ENCODE peak calls at places on chromosomes 5 and 9, in eight cellular contexts. D is kidney, E is endodermal cell, V is breast epithelium, H is RWPE1, Y is heart left ventricle, G is kidney epithelial cell, M is Caco-2. P is an unnamed sample.
A peak's percentile ranks its signal among the peaks of the same experiment; 100 is the strongest.

GRCh38 chr5:180703912-180704311 is 35.9 kb downstream of the OR2Y1 start:
- DNase-seq in V (no peak), M (no peak), D (no peak), E (peak; percentile 63), H (no peak), Y (no peak), G (no peak), P (no peak)

GRCh38 chr9:129570450-129571297 is 50.2 kb downstream of the C9orf50 start:
- DNase-seq in H (peak; percentile 75), D (peak; percentile 85), G (no peak), V (no peak), Y (peak; percentile 57), M (peak; percentile 74), E (peak; percentile 75), P (no peak)

GRCh38 chr5:122649080-122649479 is 125.8 kb upstream of the SNX2 start:
- DNase-seq in H (no peak), G (no peak), M (no peak), Y (no peak), V (no peak), E (no peak), D (no peak), P (no peak)

GRCh38 chr5:155728857-155729683 is 597.9 kb upstream of the SGCD start:
- DNase-seq in Y (peak; percentile 71), H (no peak), E (peak; percentile 75), V (no peak), D (peak; percentile 47), G (no peak), M (no peak), P (no peak)

GRCh38 chr5:98940586-98940985 is 11.8 kb upstream of the CHD1 start:
- DNase-seq in G (no peak), V (no peak), Y (no peak), H (no peak), D (no peak), E (no peak), M (no peak), P (no peak)

GRCh38 chr5:117376748-117377147 is 802.1 kb upstream of the SEMA6A start:
- DNase-seq in D (no peak), H (no peak), G (no peak), E (no peak), M (no peak), Y (no peak), V (no peak), P (no peak)

GRCh38 chr5:142725231-142726187 is 39.6 kb upstream of the FGF1 start:
- DNase-seq in E (peak; percentile 24), M (no peak), V (no peak), H (no peak), Y (no peak), D (no peak), G (no peak), P (no peak)

GRCh38 chr5:43049216-43049615 is 9.1 kb upstream of the ANXA2R start:
- DNase-seq in Y (no peak), G (no peak), M (no peak), V (no peak), E (no peak), H (no peak), D (no peak), P (no peak)

GRCh38 chr9:84750152-84750865 is 80.8 kb downstream of the NTRK2 start:
- DNase-seq in G (no peak), D (no peak), V (no peak), M (no peak), H (no peak), E (no peak), Y (no peak), P (no peak)

GRCh38 chr5:80069918-80070318 is 34.8 kb downstream of the THBS4 start:
- DNase-seq in E (no peak), M (no peak), G (no peak), D (no peak), V (no peak), H (no peak), Y (peak; percentile 57), P (no peak)

GRCh38 chr5:154779105-154779504 is 23.9 kb downstream of the LARP1 start:
- DNase-seq in D (no peak), H (peak; percentile 89), V (no peak), M (no peak), G (peak; percentile 79), E (no peak), Y (no peak), P (no peak)

GRCh38 chr5:65391591-65391990 is 90.1 kb downstream of the ADAMTS6 start:
- DNase-seq in H (no peak), D (no peak), E (no peak), Y (no peak), M (no peak), G (no peak), V (no peak), P (no peak)

GRCh38 chr9:132547052-132547431 is 35.4 kb upstream of the BARHL1 start:
- DNase-seq in H (no peak), D (peak; percentile 41), Y (no peak), G (no peak), V (no peak), M (no peak), E (no peak), P (no peak)

GRCh38 chr9:132547436-132547835 is 35.0 kb upstream of the BARHL1 start:
- DNase-seq in M (no peak), Y (no peak), V (no peak), H (no peak), E (no peak), G (no peak), D (peak; percentile 49), P (no peak)

GRCh38 chr9:132545578-132545977 is 36.8 kb upstream of the BARHL1 start:
- DNase-seq in D (peak; percentile 12), G (no peak), H (no peak), E (no peak), V (no peak), M (no peak), Y (no peak), P (no peak)

GRCh38 chr9:132547976-132548730 is 34.3 kb upstream of the BARHL1 start:
- DNase-seq in E (no peak), Y (no peak), V (no peak), H (no peak), M (no peak), G (no peak), D (peak; percentile 41), P (no peak)

GRCh38 chr9:132546148-132547051 is 36.0 kb upstream of the BARHL1 start:
- DNase-seq in D (peak; percentile 74), Y (peak; percentile 40), H (peak; percentile 36), G (no peak), M (no peak), E (peak; percentile 87), V (no peak), P (no peak)
- TF ChIP-seq CTCF in D (no peak), Y (peak; percentile 25), H (peak; percentile 27), G (peak; percentile 66), M (peak; percentile 65), E (peak; percentile 88), V (no peak), P (no peak)

GRCh38 chr9:2117527-2117926 is 102.4 kb downstream of the SMARCA2 start:
- DNase-seq in D (no peak), H (no peak), Y (no peak), M (no peak), E (no peak), G (no peak), V (no peak), P (no peak)

GRCh38 chr9:2122299-2122698 is 107.2 kb downstream of the SMARCA2 start:
- DNase-seq in H (no peak), E (no peak), G (no peak), M (no peak), D (no peak), Y (no peak), V (no peak), P (no peak)

GRCh38 chr9:2119490-2120046 is 104.4 kb downstream of the SMARCA2 start:
- DNase-seq in H (no peak), V (no peak), E (no peak), G (no peak), Y (no peak), M (no peak), D (no peak), P (no peak)

GRCh38 chr9:2125909-2126308 is 110.8 kb downstream of the SMARCA2 start:
- DNase-seq in D (no peak), M (no peak), H (no peak), V (no peak), G (no peak), Y (no peak), E (no peak), P (no peak)

DNA sequence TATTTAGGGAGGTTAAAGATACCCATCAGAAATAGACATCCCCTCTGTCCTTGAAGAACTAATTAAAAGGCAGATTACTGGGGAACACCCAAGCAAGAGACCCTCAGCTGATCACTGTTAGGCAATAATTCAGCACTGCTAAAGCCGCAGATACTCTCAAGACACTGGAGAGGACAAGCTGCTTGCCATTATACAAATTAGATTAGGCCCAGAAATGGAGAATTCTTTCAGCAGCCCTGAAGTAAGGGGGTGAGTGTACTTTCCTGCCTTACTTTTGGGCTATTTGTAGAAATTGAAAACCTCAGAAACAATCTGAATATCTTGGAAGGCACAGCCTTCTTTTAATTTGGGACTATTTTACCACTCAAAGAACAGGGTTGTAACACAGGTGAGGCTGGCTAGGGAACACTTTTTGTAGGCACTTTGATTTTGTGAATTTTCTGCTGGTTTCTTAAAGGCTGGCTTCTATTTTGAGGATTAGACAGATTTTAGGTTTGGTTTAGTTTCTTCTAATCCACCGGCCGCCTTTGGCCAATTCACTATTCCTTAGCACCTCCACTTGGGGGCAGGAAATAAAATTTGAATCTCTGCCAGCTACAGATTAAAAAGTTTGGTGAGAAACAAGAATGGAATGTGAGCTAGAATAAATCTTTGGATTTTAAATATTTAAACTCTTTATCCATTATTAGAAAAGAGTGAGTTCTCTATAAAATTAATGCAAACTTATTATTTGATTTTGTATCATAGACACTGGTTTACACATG is 106.0 kb downstream of the SMARCA2 start:
- DNase-seq in G (no peak), E (no peak), V (no peak), D (no peak), H (peak; percentile 24), Y (no peak), M (no peak), P (no peak)
- TF ChIP-seq CTCF in G (no peak), E (peak; percentile 41), V (no peak), D (peak; percentile 11), H (peak; percentile 16), Y (peak; percentile 44), M (no peak), P (no peak)

GRCh38 chr9:120477534-120478001 is 102.4 kb downstream of the CDK5RAP2 start:
- DNase-seq in V (no peak), H (peak; percentile 75), M (peak; percentile 43), E (peak; percentile 92), Y (peak; percentile 56), D (no peak), G (peak; percentile 9), P (no peak)
- TF ChIP-seq CTCF in V (peak; percentile 79), H (peak; percentile 100), M (peak; percentile 80), E (peak; percentile 95), Y (peak; percentile 89), D (peak; percentile 67), G (peak; percentile 96), P (peak; percentile 59)

DNA sequence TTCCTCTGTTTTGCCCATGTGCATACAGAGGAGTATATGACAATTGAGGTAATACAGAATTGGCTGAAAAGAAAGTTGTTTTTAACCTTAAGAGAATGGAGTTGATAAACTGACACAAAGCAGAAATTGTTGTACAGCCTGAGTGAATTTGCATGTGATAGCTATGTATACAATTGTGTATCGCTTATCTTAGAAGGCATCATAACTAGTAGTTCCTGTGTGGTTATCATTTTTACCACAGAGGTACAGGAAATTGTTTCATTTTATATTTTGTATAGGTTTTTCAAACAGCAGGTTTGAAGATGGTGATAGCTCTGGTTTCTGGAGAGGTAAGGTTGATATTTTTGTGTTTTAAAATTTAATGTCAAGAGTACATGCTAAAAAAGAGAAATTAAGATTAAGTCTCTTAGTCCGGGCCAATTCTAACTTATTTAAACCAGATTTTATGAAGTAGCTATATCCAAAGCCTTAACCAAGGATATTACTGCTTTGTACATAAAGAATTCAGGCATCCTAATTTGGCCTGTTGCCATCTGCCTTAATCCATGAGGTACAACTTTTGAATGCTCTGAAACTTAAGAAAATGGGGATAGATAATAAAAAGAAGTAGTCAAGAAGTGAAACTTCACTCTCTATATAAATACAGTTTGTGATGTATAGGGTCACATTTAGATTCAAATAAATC is 26.0 kb downstream of the DDX4 start:
- DNase-seq in D (no peak), M (no peak), Y (no peak), V (no peak), H (no peak), G (no peak), E (no peak), P (no peak)
- TF ChIP-seq CTCF in D (no peak), M (no peak), Y (no peak), V (no peak), H (no peak), G (no peak), E (no peak), P (no peak)